ENCODE peak calls at places on chromosome 9, in six cellular contexts. B, K, N, X, L and O are unnamed samples.

GRCh38 chr9:122329592-122329991 is 41.2 kb upstream of the PTGS1 start:
- DNase-seq in B (peak; percentile 8), K (no peak), N (no peak), X (no peak), L (no peak), O (no peak)

GRCh38 chr9:101764455-101764854 is 26.0 kb upstream of the GRIN3A start:
- DNase-seq in B (no peak), K (no peak), N (no peak), X (no peak), L (no peak), O (no peak)

GRCh38 chr9:132877818-132878694 is at the start of gene AK8:
- DNase-seq in B (peak; percentile 78), K (peak; percentile 89), N (peak; percentile 92), X (peak; percentile 56), L (peak; percentile 37), O (no peak)

GRCh38 chr9:127008076-127008475 is 93.5 kb downstream of the RALGPS1 start:
- DNase-seq in B (no peak), K (no peak), N (no peak), X (no peak), L (no peak), O (no peak)

GRCh38 chr9:118529624-118530214 is 825.5 kb downstream of the TLR4 start:
- DNase-seq in B (no peak), K (no peak), N (no peak), X (no peak), L (no peak), O (no peak)

GRCh38 chr9:90552317-90552716 is 90.3 kb downstream of the DIRAS2 start:
- DNase-seq in B (no peak), K (no peak), N (no peak), X (no peak), L (no peak), O (no peak)

GRCh38 chr9:88312517-88313103 is 75.6 kb upstream of the SPIN1 start:
- DNase-seq in B (no peak), K (no peak), N (no peak), X (no peak), L (no peak), O (no peak)

GRCh38 chr9:93114984-93115335 is 18.9 kb downstream of the CARD19 start:
- DNase-seq in B (no peak), K (no peak), N (no peak), X (no peak), L (no peak), O (no peak)

GRCh38 chr9:107927276-107927675 is 437.7 kb upstream of the KLF4 start:
- DNase-seq in B (no peak), K (no peak), N (no peak), X (no peak), L (no peak), O (no peak)

GRCh38 chr9:72509053-72509452 is 12.4 kb upstream of the TMC1 start:
- DNase-seq in B (no peak), K (no peak), N (no peak), X (no peak), L (no peak), O (no peak)

GRCh38 chr9:114902773-114903589 is 27.4 kb downstream of the TNFSF8 start:
- DNase-seq in B (no peak), K (no peak), N (no peak), X (no peak), L (no peak), O (no peak)

GRCh38 chr9:72255546-72255925 is 106.3 kb downstream of the GDA start:
- DNase-seq in B (no peak), K (no peak), N (no peak), X (no peak), L (no peak), O (no peak)